ENCODE peak calls at places on chromosomes 2 and 18, in five cellular contexts. F, K, Z, A and N are unnamed samples.

GRCh38 chr2:196551014-196551413 is 88.5 kb upstream of the CCDC150 start:
- DNase-seq in F (no peak), K (no peak), Z (no peak), A (no peak), N (no peak)

GRCh38 chr2:28397043-28397381 is 4.4 kb downstream of the FOSL2 start:
- DNase-seq in F (no peak), K (no peak), Z (no peak), A (no peak), N (no peak)

GRCh38 chr2:56132138-56132537 is 51.7 kb upstream of the CCDC85A start:
- DNase-seq in F (peak; percentile 39), K (no peak), Z (peak; percentile 71), A (no peak), N (no peak)

GRCh38 chr2:106885326-106885725 is 641 bp downstream of the ST6GAL2 start:
- DNase-seq in F (peak; percentile 33), K (no peak), Z (peak; percentile 50), A (no peak), N (no peak)

GRCh38 chr2:137865954-137866540 is 98.2 kb upstream of the HNMT start:
- DNase-seq in F (peak; percentile 36), K (peak; percentile 33), Z (peak; percentile 75), A (no peak), N (peak; percentile 70)

GRCh38 chr2:166230024-166230723 is 102.4 kb upstream of the SCN1A start:
- DNase-seq in F (no peak), K (no peak), Z (peak; percentile 96), A (no peak), N (peak; percentile 14)

GRCh38 chr18:79294235-79294634 is 101.5 kb upstream of the NFATC1 start:
- DNase-seq in F (no peak), K (no peak), Z (no peak), A (no peak), N (no peak)

GRCh38 chr2:228541794-228542193 is 360.3 kb upstream of the SPHKAP start:
- DNase-seq in F (no peak), K (no peak), Z (peak; percentile 86), A (no peak), N (no peak)

GRCh38 chr2:223101340-223102039 is 49.5 kb downstream of the KCNE4 start:
- DNase-seq in F (peak; percentile 42), K (no peak), Z (peak; percentile 61), A (peak; percentile 5), N (peak; percentile 63)

GRCh38 chr2:74816540-74817331 is 17.2 kb upstream of the HK2 start:
- DNase-seq in F (peak; percentile 61), K (no peak), Z (no peak), A (no peak), N (no peak)

GRCh38 chr2:176461098-176461497 is 191.9 kb downstream of the MTX2 start:
- DNase-seq in F (no peak), K (no peak), Z (peak; percentile 39), A (no peak), N (no peak)

GRCh38 chr2:46299365-46300263 is 2.4 kb downstream of the EPAS1 start:
- DNase-seq in F (peak; percentile 72), K (no peak), Z (peak; percentile 74), A (no peak), N (peak; percentile 43)

GRCh38 chr2:102050854-102051391 is 59.2 kb downstream of the IL1R2 start:
- DNase-seq in F (no peak), K (no peak), Z (no peak), A (no peak), N (no peak)

GRCh38 chr18:2846638-2847340 is at the start of gene EMILIN2:
- DNase-seq in F (peak; percentile 63), K (no peak), Z (no peak), A (peak; percentile 47), N (peak; percentile 22)

GRCh38 chr2:209426432-209426831 is 2.6 kb downstream of the MAP2 start:
- DNase-seq in F (peak; percentile 9), K (no peak), Z (peak; percentile 47), A (no peak), N (peak; percentile 13)

GRCh38 chr2:106977707-106978106 is 91.7 kb upstream of the ST6GAL2 start:
- DNase-seq in F (no peak), K (no peak), Z (no peak), A (no peak), N (no peak)

GRCh38 chr2:20165677-20166509 is 59.0 kb downstream of the SDC1 start:
- DNase-seq in F (no peak), K (no peak), Z (peak; percentile 37), A (peak; percentile 43), N (no peak)

GRCh38 chr2:157264099-157264498 is 6.6 kb downstream of the GALNT5 start:
- DNase-seq in F (no peak), K (no peak), Z (no peak), A (no peak), N (no peak)

GRCh38 chr2:119148082-119148715 is 10.4 kb downstream of the C1QL2 start:
- DNase-seq in F (no peak), K (no peak), Z (no peak), A (no peak), N (no peak)

GRCh38 chr18:49849331-49850217 is 36.2 kb upstream of the ACAA2 start:
- DNase-seq in F (no peak), K (no peak), Z (peak; percentile 87), A (no peak), N (peak; percentile 96)

GRCh38 chr2:232502513-232502900 is 14.9 kb upstream of the ECEL1 start:
- DNase-seq in F (no peak), K (no peak), Z (no peak), A (no peak), N (no peak)

GRCh38 chr2:145813481-145813880 is 1293.6 kb upstream of the ZEB2 start:
- DNase-seq in F (no peak), K (no peak), Z (no peak), A (no peak), N (no peak)

GRCh38 chr2:203579730-203580129 is 44.6 kb upstream of the RAPH1 start:
- DNase-seq in F (no peak), K (no peak), Z (peak; percentile 13), A (no peak), N (peak; percentile 29)

GRCh38 chr2:212912445-212913103 is 238.8 kb downstream of the IKZF2 start:
- DNase-seq in F (peak; percentile 50), K (no peak), Z (peak; percentile 92), A (no peak), N (peak; percentile 58)

GRCh38 chr2:164770421-164770916 is 71.2 kb downstream of the COBLL1 start:
- DNase-seq in F (no peak), K (no peak), Z (no peak), A (no peak), N (no peak)

GRCh38 chr2:27804146-27804545 is 32.6 kb downstream of the MRPL33 start:
- DNase-seq in F (no peak), K (no peak), Z (no peak), A (no peak), N (no peak)

GRCh38 chr2:2708575-2708974 is 377.5 kb upstream of the MYT1L start:
- DNase-seq in F (peak; percentile 58), K (no peak), Z (no peak), A (no peak), N (no peak)

GRCh38 chr2:173132531-173132930 is 56.9 kb downstream of the MAP3K20 start:
- DNase-seq in F (no peak), K (no peak), Z (no peak), A (no peak), N (no peak)